ENCODE peak calls at places on chromosome 20, in six cellular contexts. One of them, this sample, is unnamed.

GRCh38 chr20:7379621-7380220 is 560.5 kb downstream of the HAO1 start:
- DNase-seq in RWPE1: no peak
- DNase-seq in chondrocyte: no peak
- DNase-seq in fibroblast of the aortic adventitia: no peak
- DNase-seq in neural progenitor cell: no peak
- DNase-seq in Calu3: no peak
- DNase-seq in this sample: no peak

GRCh38 chr20:57560554-57561355 is at the start of gene PCK1:
- DNase-seq in RWPE1: peak
- DNase-seq in chondrocyte: no peak
- DNase-seq in fibroblast of the aortic adventitia: peak
- DNase-seq in neural progenitor cell: no peak
- DNase-seq in Calu3: peak
- DNase-seq in this sample: no peak

GRCh38 chr20:38208088-38208487 is 43.0 kb upstream of the TGM2 start:
- DNase-seq in RWPE1: no peak
- DNase-seq in chondrocyte: no peak
- DNase-seq in fibroblast of the aortic adventitia: no peak
- DNase-seq in neural progenitor cell: no peak
- DNase-seq in Calu3: no peak
- DNase-seq in this sample: no peak

GRCh38 chr20:44723391-44723790 is 8.2 kb downstream of the CCN5 start:
- DNase-seq in RWPE1: no peak
- DNase-seq in chondrocyte: peak
- DNase-seq in fibroblast of the aortic adventitia: no peak
- DNase-seq in neural progenitor cell: no peak
- DNase-seq in Calu3: no peak
- DNase-seq in this sample: no peak

GRCh38 chr20:45771182-45771759 is 20.4 kb downstream of the WFDC3 start:
- DNase-seq in RWPE1: peak
- DNase-seq in chondrocyte: no peak
- DNase-seq in fibroblast of the aortic adventitia: peak
- DNase-seq in neural progenitor cell: peak
- DNase-seq in Calu3: peak
- DNase-seq in this sample: peak

GRCh38 chr20:46994341-46994740 is 99.7 kb downstream of the EYA2 start:
- DNase-seq in RWPE1: no peak
- DNase-seq in chondrocyte: no peak
- DNase-seq in fibroblast of the aortic adventitia: no peak
- DNase-seq in neural progenitor cell: no peak
- DNase-seq in Calu3: peak
- DNase-seq in this sample: no peak

GRCh38 chr20:35714127-35714526 is 14.9 kb downstream of the ROMO1 start:
- DNase-seq in RWPE1: no peak
- DNase-seq in chondrocyte: no peak
- DNase-seq in fibroblast of the aortic adventitia: no peak
- DNase-seq in neural progenitor cell: no peak
- DNase-seq in Calu3: no peak
- DNase-seq in this sample: no peak

GRCh38 chr20:24630486-24631172 is 161.2 kb downstream of the SYNDIG1 start:
- DNase-seq in RWPE1: no peak
- DNase-seq in chondrocyte: no peak
- DNase-seq in fibroblast of the aortic adventitia: no peak
- DNase-seq in neural progenitor cell: no peak
- DNase-seq in Calu3: no peak
- DNase-seq in this sample: no peak

GRCh38 chr20:49620364-49621240 is 52.7 kb upstream of the PTGIS start:
- DNase-seq in RWPE1: no peak
- DNase-seq in chondrocyte: no peak
- DNase-seq in fibroblast of the aortic adventitia: no peak
- DNase-seq in neural progenitor cell: no peak
- DNase-seq in Calu3: no peak
- DNase-seq in this sample: no peak

GRCh38 chr20:20492521-20493334 is 124.8 kb downstream of the INSM1 start:
- DNase-seq in RWPE1: no peak
- DNase-seq in chondrocyte: no peak
- DNase-seq in fibroblast of the aortic adventitia: no peak
- DNase-seq in neural progenitor cell: peak
- DNase-seq in Calu3: no peak
- DNase-seq in this sample: no peak

GRCh38 chr20:38405132-38405531 is 30.0 kb downstream of the SNHG17 start:
- DNase-seq in RWPE1: no peak
- DNase-seq in chondrocyte: no peak
- DNase-seq in fibroblast of the aortic adventitia: no peak
- DNase-seq in neural progenitor cell: no peak
- DNase-seq in Calu3: no peak
- DNase-seq in this sample: no peak

GRCh38 chr20:43969501-43969900 is 54.8 kb downstream of the TOX2 start:
- DNase-seq in RWPE1: no peak
- DNase-seq in chondrocyte: no peak
- DNase-seq in fibroblast of the aortic adventitia: no peak
- DNase-seq in neural progenitor cell: no peak
- DNase-seq in Calu3: no peak
- DNase-seq in this sample: no peak

GRCh38 chr20:34922654-34923381 is 32.8 kb downstream of the GSS start:
- DNase-seq in RWPE1: peak
- DNase-seq in chondrocyte: no peak
- DNase-seq in fibroblast of the aortic adventitia: peak
- DNase-seq in neural progenitor cell: no peak
- DNase-seq in Calu3: peak
- DNase-seq in this sample: peak

GRCh38 chr20:59006167-59006863 is 739 bp downstream of the CTSZ start:
- DNase-seq in RWPE1: peak
- DNase-seq in chondrocyte: no peak
- DNase-seq in fibroblast of the aortic adventitia: no peak
- DNase-seq in neural progenitor cell: no peak
- DNase-seq in Calu3: peak
- DNase-seq in this sample: peak

GRCh38 chr20:48617481-48617880 is 210.3 kb downstream of the PREX1 start:
- DNase-seq in RWPE1: no peak
- DNase-seq in chondrocyte: peak
- DNase-seq in fibroblast of the aortic adventitia: no peak
- DNase-seq in neural progenitor cell: no peak
- DNase-seq in Calu3: no peak
- DNase-seq in this sample: no peak

GRCh38 chr20:42634096-42634495 is 555.6 kb downstream of the PTPRT start:
- DNase-seq in RWPE1: no peak
- DNase-seq in chondrocyte: no peak
- DNase-seq in fibroblast of the aortic adventitia: no peak
- DNase-seq in neural progenitor cell: no peak
- DNase-seq in Calu3: no peak
- DNase-seq in this sample: no peak

GRCh38 chr20:33790571-33790970 is 20.6 kb upstream of the CHMP4B start:
- DNase-seq in RWPE1: peak
- DNase-seq in chondrocyte: peak
- DNase-seq in fibroblast of the aortic adventitia: no peak
- DNase-seq in neural progenitor cell: no peak
- DNase-seq in Calu3: peak
- DNase-seq in this sample: no peak

GRCh38 chr20:37343994-37344355 is 2.0 kb upstream of the SRC start:
- DNase-seq in RWPE1: no peak
- DNase-seq in chondrocyte: no peak
- DNase-seq in fibroblast of the aortic adventitia: no peak
- DNase-seq in neural progenitor cell: no peak
- DNase-seq in Calu3: no peak
- DNase-seq in this sample: no peak

GRCh38 chr20:21981607-21982344 is 276.3 kb downstream of the PAX1 start:
- DNase-seq in RWPE1: no peak
- DNase-seq in chondrocyte: no peak
- DNase-seq in fibroblast of the aortic adventitia: peak
- DNase-seq in neural progenitor cell: no peak
- DNase-seq in Calu3: no peak
- DNase-seq in this sample: no peak

GRCh38 chr20:36309643-36310042 is 3.5 kb downstream of the DLGAP4 start:
- DNase-seq in RWPE1: no peak
- DNase-seq in chondrocyte: no peak
- DNase-seq in fibroblast of the aortic adventitia: no peak
- DNase-seq in neural progenitor cell: no peak
- DNase-seq in Calu3: no peak
- DNase-seq in this sample: no peak

GRCh38 chr20:41367956-41368355 is 1.3 kb upstream of the EMILIN3 start:
- DNase-seq in RWPE1: no peak
- DNase-seq in chondrocyte: peak
- DNase-seq in fibroblast of the aortic adventitia: no peak
- DNase-seq in neural progenitor cell: no peak
- DNase-seq in Calu3: no peak
- DNase-seq in this sample: no peak

GRCh38 chr20:54113553-54113952 is 43.2 kb upstream of the BCAS1 start:
- DNase-seq in RWPE1: no peak
- DNase-seq in chondrocyte: no peak
- DNase-seq in fibroblast of the aortic adventitia: no peak
- DNase-seq in neural progenitor cell: no peak
- DNase-seq in Calu3: no peak
- DNase-seq in this sample: no peak

GRCh38 chr20:51220293-51220706 is 197.4 kb upstream of the KCNG1 start:
- DNase-seq in RWPE1: peak
- DNase-seq in chondrocyte: no peak
- DNase-seq in fibroblast of the aortic adventitia: peak
- DNase-seq in neural progenitor cell: peak
- DNase-seq in Calu3: peak
- DNase-seq in this sample: no peak

GRCh38 chr20:34544109-34544793 is 14.3 kb upstream of the MAP1LC3A start:
- DNase-seq in RWPE1: no peak
- DNase-seq in chondrocyte: peak
- DNase-seq in fibroblast of the aortic adventitia: no peak
- DNase-seq in neural progenitor cell: no peak
- DNase-seq in Calu3: no peak
- DNase-seq in this sample: no peak

GRCh38 chr20:62651285-62652021 is 9.2 kb downstream of the SLCO4A1 start:
- DNase-seq in RWPE1: peak
- DNase-seq in chondrocyte: no peak
- DNase-seq in fibroblast of the aortic adventitia: no peak
- DNase-seq in neural progenitor cell: no peak
- DNase-seq in Calu3: no peak
- DNase-seq in this sample: no peak

GRCh38 chr20:8082025-8082424 is 50.0 kb upstream of the PLCB1 start:
- DNase-seq in RWPE1: peak
- DNase-seq in chondrocyte: no peak
- DNase-seq in fibroblast of the aortic adventitia: peak
- DNase-seq in neural progenitor cell: peak
- DNase-seq in Calu3: no peak
- DNase-seq in this sample: peak

GRCh38 chr20:43904195-43904594 is 10.5 kb upstream of the TOX2 start:
- DNase-seq in RWPE1: no peak
- DNase-seq in chondrocyte: no peak
- DNase-seq in fibroblast of the aortic adventitia: no peak
- DNase-seq in neural progenitor cell: peak
- DNase-seq in Calu3: peak
- DNase-seq in this sample: no peak

GRCh38 chr20:49690899-49691620 is 22.6 kb downstream of the B4GALT5 start:
- DNase-seq in RWPE1: peak
- DNase-seq in chondrocyte: no peak
- DNase-seq in fibroblast of the aortic adventitia: peak
- DNase-seq in neural progenitor cell: no peak
- DNase-seq in Calu3: peak
- DNase-seq in this sample: no peak

GRCh38 chr20:20215976-20216727 is 151.8 kb upstream of the INSM1 start:
- DNase-seq in RWPE1: no peak
- DNase-seq in chondrocyte: no peak
- DNase-seq in fibroblast of the aortic adventitia: no peak
- DNase-seq in neural progenitor cell: no peak
- DNase-seq in Calu3: no peak
- DNase-seq in this sample: no peak

GRCh38 chr20:59019217-59019616 is at the start of gene TUBB1:
- DNase-seq in RWPE1: no peak
- DNase-seq in chondrocyte: no peak
- DNase-seq in fibroblast of the aortic adventitia: no peak
- DNase-seq in neural progenitor cell: no peak
- DNase-seq in Calu3: no peak
- DNase-seq in this sample: no peak

GRCh38 chr20:45037050-45037449 is 63.9 kb downstream of the KCNS1 start:
- DNase-seq in RWPE1: no peak
- DNase-seq in chondrocyte: no peak
- DNase-seq in fibroblast of the aortic adventitia: peak
- DNase-seq in neural progenitor cell: no peak
- DNase-seq in Calu3: peak
- DNase-seq in this sample: no peak

GRCh38 chr20:16759161-16759523 is 11.0 kb downstream of the OTOR start:
- DNase-seq in RWPE1: no peak
- DNase-seq in chondrocyte: no peak
- DNase-seq in fibroblast of the aortic adventitia: peak
- DNase-seq in neural progenitor cell: no peak
- DNase-seq in Calu3: no peak
- DNase-seq in this sample: no peak

GRCh38 chr20:11431613-11432012 is 486.1 kb upstream of the BTBD3 start:
- DNase-seq in RWPE1: no peak
- DNase-seq in chondrocyte: no peak
- DNase-seq in fibroblast of the aortic adventitia: peak
- DNase-seq in neural progenitor cell: no peak
- DNase-seq in Calu3: no peak
- DNase-seq in this sample: no peak

GRCh38 chr20:1524004-1524403 is 32.8 kb upstream of the SIRPB2 start:
- DNase-seq in RWPE1: no peak
- DNase-seq in chondrocyte: no peak
- DNase-seq in fibroblast of the aortic adventitia: no peak
- DNase-seq in neural progenitor cell: no peak
- DNase-seq in Calu3: no peak
- DNase-seq in this sample: peak

GRCh38 chr20:62219992-62220665 is at the start of gene HRH3:
- DNase-seq in RWPE1: peak
- DNase-seq in chondrocyte: no peak
- DNase-seq in fibroblast of the aortic adventitia: no peak
- DNase-seq in neural progenitor cell: peak
- DNase-seq in Calu3: peak
- DNase-seq in this sample: no peak

GRCh38 chr20:31260326-31260932 is 3.0 kb downstream of the DEFB115 start:
- DNase-seq in RWPE1: peak
- DNase-seq in chondrocyte: no peak
- DNase-seq in fibroblast of the aortic adventitia: no peak
- DNase-seq in neural progenitor cell: no peak
- DNase-seq in Calu3: peak
- DNase-seq in this sample: peak
- TF ChIP-seq CTCF in RWPE1: peak
- TF ChIP-seq CTCF in chondrocyte: peak
- TF ChIP-seq CTCF in fibroblast of the aortic adventitia: no peak
- TF ChIP-seq CTCF in neural progenitor cell: peak
- TF ChIP-seq CTCF in Calu3: peak
- TF ChIP-seq CTCF in this sample: peak

GRCh38 chr20:3768342-3769130 is 983 bp upstream of the ADISSP start:
- DNase-seq in RWPE1: peak
- DNase-seq in chondrocyte: no peak
- DNase-seq in fibroblast of the aortic adventitia: peak
- DNase-seq in neural progenitor cell: peak
- DNase-seq in Calu3: peak
- DNase-seq in this sample: peak
- TF ChIP-seq CTCF in RWPE1: peak
- TF ChIP-seq CTCF in chondrocyte: peak
- TF ChIP-seq CTCF in fibroblast of the aortic adventitia: peak
- TF ChIP-seq CTCF in neural progenitor cell: peak
- TF ChIP-seq CTCF in Calu3: no peak
- TF ChIP-seq CTCF in this sample: peak

GRCh38 chr20:19073584-19074198 is 138.8 kb upstream of the SLC24A3 start:
- DNase-seq in RWPE1: no peak
- DNase-seq in chondrocyte: no peak
- DNase-seq in fibroblast of the aortic adventitia: no peak
- DNase-seq in neural progenitor cell: peak
- DNase-seq in Calu3: no peak
- DNase-seq in this sample: no peak
- TF ChIP-seq CTCF in RWPE1: peak
- TF ChIP-seq CTCF in chondrocyte: no peak
- TF ChIP-seq CTCF in fibroblast of the aortic adventitia: no peak
- TF ChIP-seq CTCF in neural progenitor cell: peak
- TF ChIP-seq CTCF in Calu3: no peak
- TF ChIP-seq CTCF in this sample: peak

GRCh38 chr20:29427201-29428060 is 1830.0 kb upstream of the DEFB115 start:
- DNase-seq in RWPE1: no peak
- DNase-seq in chondrocyte: no peak
- DNase-seq in fibroblast of the aortic adventitia: no peak
- DNase-seq in neural progenitor cell: no peak
- DNase-seq in Calu3: no peak
- DNase-seq in this sample: no peak
- TF ChIP-seq CTCF in RWPE1: no peak
- TF ChIP-seq CTCF in chondrocyte: no peak
- TF ChIP-seq CTCF in fibroblast of the aortic adventitia: no peak
- TF ChIP-seq CTCF in neural progenitor cell: no peak
- TF ChIP-seq CTCF in Calu3: no peak
- TF ChIP-seq CTCF in this sample: no peak

This sample was measured in HFFc6.